ENCODE peak calls at places on chromosomes 4 and X, in five cellular contexts. U is spleen, N is bronchial epithelial cell, S is cardiac fibroblast, P is kidney. H is an unnamed sample.

GRCh38 chrX:53714580-53715335 is 28.2 kb upstream of the HUWE1 start:
- DNase-seq in N (peak), U (no peak), S (peak), P (no peak), H (no peak)

GRCh38 chrX:30561191-30561590 is 16.4 kb downstream of the TASL start:
- DNase-seq in P (no peak), S (peak), U (no peak), N (no peak), H (no peak)

GRCh38 chr4:99763635-99764101 is 53.0 kb upstream of the DAPP1 start:
- DNase-seq in N (peak), U (no peak), P (no peak), S (peak), H (peak)

GRCh38 chr4:25767877-25768475 is 94.8 kb downstream of the SEL1L3 start:
- DNase-seq in P (no peak), S (peak), N (peak), U (no peak), H (peak)

GRCh38 chr4:78650106-78651021 is 98.8 kb downstream of the ANXA3 start:
- DNase-seq in N (peak), S (peak), U (no peak), P (no peak), H (no peak)

GRCh38 chrX:9659571-9660195 is 106.0 kb downstream of the GPR143 start:
- DNase-seq in S (no peak), P (no peak), U (no peak), N (no peak), H (no peak)

GRCh38 chr4:56730097-56730496 is 49.0 kb upstream of the HOPX start:
- DNase-seq in U (no peak), N (no peak), S (no peak), P (no peak), H (no peak)

GRCh38 chrX:72069380-72070160 is 62.1 kb downstream of the RTL5 start:
- DNase-seq in P (no peak), N (no peak), S (no peak), U (no peak), H (no peak)

GRCh38 chr4:164440196-164440595 is 313.7 kb upstream of the SMIM31 start:
- DNase-seq in N (peak), S (no peak), P (no peak), U (no peak), H (no peak)

DNA sequence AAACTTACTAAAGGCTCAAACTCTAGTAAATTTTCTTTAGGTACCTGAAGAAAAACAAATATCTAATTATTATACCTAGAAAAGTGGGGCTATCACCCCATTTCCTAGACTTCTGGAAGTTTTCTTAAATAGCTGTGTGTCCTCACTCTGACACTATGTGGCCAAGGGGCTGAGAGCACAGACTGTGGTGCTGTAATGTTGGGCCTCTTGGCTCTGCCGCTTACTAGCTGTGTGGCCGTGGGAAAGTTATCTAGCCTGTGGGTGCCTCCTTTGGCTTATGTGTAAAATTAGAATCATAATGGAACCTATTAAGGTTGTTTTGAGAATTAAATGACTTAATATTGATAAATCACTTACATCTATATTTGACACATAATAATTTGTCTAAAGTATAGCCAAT is 114.4 kb downstream of the SNCA start:
- DNase-seq in U (no peak), P (no peak), N (no peak), S (no peak), H (no peak)
- TF ChIP-seq CTCF in U (no peak), P (no peak), N (no peak), S (no peak), H (no peak)

GRCh38 chr4:38805530-38806145 is 1.0 kb upstream of the TLR1 start:
- DNase-seq in P (no peak), U (peak), N (no peak), S (peak), H (no peak)
- TF ChIP-seq CTCF in P (no peak), U (no peak), N (no peak), S (no peak), H (no peak)

GRCh38 chrX:38172596-38172995 is 48.1 kb downstream of the SRPX start:
- DNase-seq in S (no peak), P (no peak), N (peak), U (no peak), H (no peak)

GRCh38 chrX:38170556-38170955 is 50.1 kb downstream of the SRPX start:
- DNase-seq in N (no peak), P (no peak), S (no peak), U (no peak), H (no peak)

DNA sequence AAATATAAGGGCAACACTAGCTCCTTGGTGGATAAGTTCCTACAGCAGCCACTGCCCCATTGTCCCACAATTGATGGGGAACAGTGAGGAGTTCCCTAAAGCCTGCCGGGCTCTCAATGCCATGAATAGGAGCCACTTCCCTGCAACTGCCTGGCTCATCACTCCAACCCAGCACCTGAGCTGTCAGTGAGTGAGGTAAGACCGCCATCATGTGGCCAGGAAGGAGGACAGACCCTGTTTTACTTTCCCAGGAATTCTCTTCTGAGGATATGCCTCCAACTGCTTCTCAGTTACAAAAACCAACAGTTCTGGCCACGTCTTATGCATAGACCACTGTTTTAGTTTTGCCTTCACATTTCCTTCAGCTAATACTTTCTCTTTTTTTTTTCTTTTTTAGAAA is 45.5 kb downstream of the SRPX start:
- DNase-seq in N (peak), S (no peak), U (no peak), P (no peak), H (no peak)
- TF ChIP-seq CTCF in N (peak), S (peak), U (no peak), P (peak), H (peak)

GRCh38 chr4:73258668-73259551 is at the start of gene ANKRD17:
- DNase-seq in P (peak), U (peak), S (peak), N (peak), H (peak)
- TF ChIP-seq CTCF in P (peak), U (no peak), S (no peak), N (no peak), H (no peak)

GRCh38 chrX:99397879-99398278 is 1012.2 kb downstream of the PCDH19 start:
- DNase-seq in P (no peak), N (no peak), U (no peak), S (no peak), H (no peak)
- TF ChIP-seq CTCF in P (no peak), N (no peak), U (no peak), S (no peak), H (no peak)

H was measured in AG09319.